ENCODE peak calls at places on chromosomes 7 and 10, in five cellular contexts. W is thyroid gland, F is colonic mucosa, U is foreskin fibroblast, Z is lower lobe of right lung. H is an unnamed sample.

GRCh38 chr7:67937717-67938191 is 941.1 kb downstream of the TYW1 start:
- DNase-seq in W (peak), Z (peak), F (no peak), U (peak), H (peak)

GRCh38 chr7:132653364-132653930 is 77.2 kb upstream of the PLXNA4 start:
- DNase-seq in U (no peak), Z (no peak), W (no peak), F (no peak), H (no peak)

GRCh38 chr7:135684134-135684533 is 21.8 kb downstream of the STMP1 start:
- DNase-seq in Z (no peak), W (no peak), U (no peak), F (no peak), H (peak)

GRCh38 chr10:871951-872403 is 59.5 kb downstream of the LARP4B start:
- DNase-seq in Z (no peak), U (no peak), W (peak), F (no peak), H (no peak)

GRCh38 chr7:81297317-81297716 is 378.5 kb upstream of the SEMA3C start:
- DNase-seq in Z (no peak), U (no peak), F (no peak), W (no peak), H (no peak)

GRCh38 chr7:13989944-13990295 is 454 bp upstream of the ETV1 start:
- DNase-seq in W (peak), U (no peak), F (peak), Z (no peak), H (no peak)

GRCh38 chr7:106205621-106206222 is 79.1 kb downstream of the NAMPT start:
- DNase-seq in Z (no peak), W (no peak), F (no peak), U (peak), H (peak)

GRCh38 chr7:20083781-20084180 is 133.4 kb downstream of the MACC1 start:
- DNase-seq in F (no peak), W (no peak), U (peak), Z (no peak), H (peak)

GRCh38 chr7:123190109-123190831 is 9.5 kb downstream of the SLC13A1 start:
- DNase-seq in F (no peak), Z (no peak), U (no peak), W (no peak), H (no peak)

GRCh38 chr7:81534446-81534845 is 235.4 kb downstream of the HGF start:
- DNase-seq in W (no peak), F (no peak), Z (no peak), U (no peak), H (no peak)

GRCh38 chr7:34096135-34096775 is 190.9 kb downstream of the BMPER start:
- DNase-seq in W (peak), F (peak), Z (peak), U (peak), H (peak)

GRCh38 chr7:115984105-115984504 is 46.5 kb downstream of the TFEC start:
- DNase-seq in Z (no peak), F (no peak), W (no peak), U (peak), H (no peak)

GRCh38 chr10:43348511-43349312 is 22.7 kb upstream of the FXYD4 start:
- DNase-seq in W (peak), F (peak), Z (peak), U (peak), H (peak)

GRCh38 chr7:36128448-36129047 is 24.5 kb upstream of the EEPD1 start:
- DNase-seq in W (peak), F (peak), Z (peak), U (peak), H (peak)

GRCh38 chr7:144384555-144385245 is 18.8 kb downstream of the NOBOX start:
- DNase-seq in Z (no peak), W (peak), U (no peak), F (peak), H (peak)
- H3K4me3 ChIP-seq in Z (no peak), W (no peak), U (no peak), F (no peak), H (no peak)

GRCh38 chr10:123284022-123284421 is 129.8 kb downstream of the BUB3 start:
- DNase-seq in U (no peak), F (no peak), W (no peak), Z (no peak), H (no peak)
- TF ChIP-seq CTCF in U (no peak), F (no peak), W (no peak), Z (no peak), H (no peak)

GRCh38 chr7:50367570-50367969 is 63.1 kb downstream of the IKZF1 start:
- DNase-seq in W (no peak), Z (no peak), F (no peak), U (no peak), H (no peak)
- H3K4me3 ChIP-seq in W (no peak), Z (no peak), F (no peak), U (no peak), H (no peak)

DNA sequence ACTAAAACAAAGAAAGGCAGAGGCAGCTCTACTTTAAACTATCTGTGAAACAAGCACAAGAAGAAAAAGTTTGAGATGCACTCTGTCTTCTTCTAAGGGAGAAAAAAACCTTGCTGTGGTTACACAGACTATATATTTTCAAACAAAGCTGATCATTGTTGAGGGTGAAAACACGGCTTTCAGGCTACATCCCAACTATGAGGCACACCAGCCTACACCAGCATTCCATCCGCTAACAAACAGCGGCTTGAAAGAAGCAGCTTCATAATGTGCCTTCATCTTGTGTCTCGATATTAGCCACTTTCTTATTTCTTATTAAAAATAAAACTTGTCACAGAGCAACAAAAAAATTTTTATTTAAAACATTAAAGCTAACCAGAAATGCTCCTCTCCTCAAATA is 79.1 kb downstream of the USP6NL start:
- DNase-seq in U (no peak), W (no peak), F (no peak), Z (no peak), H (peak)
- TF ChIP-seq CTCF in U (no peak), W (no peak), F (no peak), Z (no peak), H (no peak)

GRCh38 chr10:132416566-132417248 is 19.7 kb downstream of the PWWP2B start:
- DNase-seq in U (no peak), Z (no peak), W (no peak), F (no peak), H (no peak)

GRCh38 chr10:132413226-132414205 is 16.5 kb downstream of the PWWP2B start:
- DNase-seq in Z (peak), W (no peak), F (no peak), U (no peak), H (no peak)

GRCh38 chr10:132414402-132415016 is 17.5 kb downstream of the PWWP2B start:
- DNase-seq in F (no peak), U (no peak), W (no peak), Z (no peak), H (no peak)

GRCh38 chr10:132415956-132416355 is 19.0 kb downstream of the PWWP2B start:
- DNase-seq in W (no peak), F (no peak), U (no peak), Z (no peak), H (no peak)

GRCh38 chr10:132415255-132415654 is 18.3 kb downstream of the PWWP2B start:
- DNase-seq in W (no peak), Z (no peak), U (no peak), F (no peak), H (no peak)
- H3K4me3 ChIP-seq in W (no peak), Z (no peak), U (no peak), F (no peak), H (no peak)

H was measured in astrocyte of the spinal cord.